ENCODE peak calls at places on chromosomes 4 and X, in nine cellular contexts. One of them, this sample, is unnamed.

GRCh38 chrX:85993539-85994197 is 53.7 kb downstream of the CHM start:
- DNase-seq in lower lobe of right lung: no peak
- DNase-seq in left ventricle myocardium inferior: no peak
- DNase-seq in epithelial cell of esophagus: peak
- DNase-seq in HCT116: no peak
- DNase-seq in foreskin fibroblast: peak
- DNase-seq in kidney epithelial cell: no peak
- DNase-seq in CD8-positive, alpha-beta T cell: no peak
- DNase-seq in cardiac muscle cell: peak
- DNase-seq in this sample: no peak

GRCh38 chr4:155809835-155810234 is 51.0 kb downstream of the GUCY1B1 start:
- DNase-seq in lower lobe of right lung: no peak
- DNase-seq in left ventricle myocardium inferior: no peak
- DNase-seq in epithelial cell of esophagus: peak
- DNase-seq in HCT116: peak
- DNase-seq in foreskin fibroblast: peak
- DNase-seq in kidney epithelial cell: no peak
- DNase-seq in CD8-positive, alpha-beta T cell: no peak
- DNase-seq in cardiac muscle cell: peak
- DNase-seq in this sample: peak

GRCh38 chr4:118839221-118839927 is 3.4 kb upstream of the SEC24D start:
- DNase-seq in lower lobe of right lung: no peak
- DNase-seq in left ventricle myocardium inferior: no peak
- DNase-seq in epithelial cell of esophagus: no peak
- DNase-seq in HCT116: no peak
- DNase-seq in foreskin fibroblast: no peak
- DNase-seq in kidney epithelial cell: no peak
- DNase-seq in CD8-positive, alpha-beta T cell: no peak
- DNase-seq in cardiac muscle cell: no peak
- DNase-seq in this sample: no peak

GRCh38 chrX:123803331-123803983 is 56.4 kb upstream of the XIAP start:
- DNase-seq in lower lobe of right lung: no peak
- DNase-seq in left ventricle myocardium inferior: no peak
- DNase-seq in epithelial cell of esophagus: peak
- DNase-seq in HCT116: peak
- DNase-seq in foreskin fibroblast: peak
- DNase-seq in kidney epithelial cell: no peak
- DNase-seq in CD8-positive, alpha-beta T cell: no peak
- DNase-seq in cardiac muscle cell: peak
- DNase-seq in this sample: peak

GRCh38 chr4:3500634-3501101 is 31.6 kb downstream of the LRPAP1 start:
- DNase-seq in lower lobe of right lung: no peak
- DNase-seq in left ventricle myocardium inferior: no peak
- DNase-seq in epithelial cell of esophagus: no peak
- DNase-seq in HCT116: no peak
- DNase-seq in foreskin fibroblast: no peak
- DNase-seq in kidney epithelial cell: no peak
- DNase-seq in CD8-positive, alpha-beta T cell: no peak
- DNase-seq in cardiac muscle cell: no peak
- DNase-seq in this sample: no peak

GRCh38 chr4:162274354-162274753 is 110.6 kb upstream of the FSTL5 start:
- DNase-seq in lower lobe of right lung: no peak
- DNase-seq in left ventricle myocardium inferior: no peak
- DNase-seq in epithelial cell of esophagus: peak
- DNase-seq in HCT116: no peak
- DNase-seq in foreskin fibroblast: no peak
- DNase-seq in kidney epithelial cell: no peak
- DNase-seq in CD8-positive, alpha-beta T cell: no peak
- DNase-seq in cardiac muscle cell: no peak
- DNase-seq in this sample: no peak

GRCh38 chr4:149605601-149606378 is 209.9 kb downstream of the IQCM start:
- DNase-seq in lower lobe of right lung: no peak
- DNase-seq in left ventricle myocardium inferior: no peak
- DNase-seq in epithelial cell of esophagus: peak
- DNase-seq in HCT116: no peak
- DNase-seq in foreskin fibroblast: peak
- DNase-seq in kidney epithelial cell: peak
- DNase-seq in CD8-positive, alpha-beta T cell: no peak
- DNase-seq in cardiac muscle cell: no peak
- DNase-seq in this sample: peak

GRCh38 chr4:169024762-169025161 is 14.7 kb upstream of the CBR4 start:
- DNase-seq in lower lobe of right lung: no peak
- DNase-seq in left ventricle myocardium inferior: no peak
- DNase-seq in epithelial cell of esophagus: peak
- DNase-seq in HCT116: peak
- DNase-seq in foreskin fibroblast: peak
- DNase-seq in kidney epithelial cell: no peak
- DNase-seq in CD8-positive, alpha-beta T cell: no peak
- DNase-seq in cardiac muscle cell: peak
- DNase-seq in this sample: no peak

DNA sequence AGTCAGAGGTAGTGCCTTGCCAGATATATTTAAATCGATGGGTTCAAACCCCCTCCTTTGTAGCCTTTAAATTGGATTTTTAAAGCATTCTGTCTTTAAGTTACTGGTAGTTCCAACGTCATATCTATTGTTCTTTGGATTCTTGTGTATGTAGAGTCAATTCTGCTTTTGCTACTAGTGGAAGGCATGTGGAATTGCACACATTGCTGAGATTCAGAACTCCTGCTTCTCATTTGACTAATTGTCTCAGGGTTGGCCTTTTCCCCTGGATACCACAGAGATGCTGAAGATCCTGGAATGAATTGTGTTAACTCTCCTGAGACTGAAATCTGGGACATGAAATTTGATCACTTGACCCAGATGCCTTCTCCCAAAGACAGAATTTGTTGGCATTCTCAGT is 328.3 kb upstream of the RPS6KA3 start:
- DNase-seq in lower lobe of right lung: no peak
- DNase-seq in left ventricle myocardium inferior: no peak
- DNase-seq in epithelial cell of esophagus: peak
- DNase-seq in HCT116: peak
- DNase-seq in foreskin fibroblast: peak
- DNase-seq in kidney epithelial cell: no peak
- DNase-seq in CD8-positive, alpha-beta T cell: no peak
- DNase-seq in cardiac muscle cell: peak
- DNase-seq in this sample: no peak
- TF ChIP-seq CTCF in lower lobe of right lung: no peak
- TF ChIP-seq CTCF in left ventricle myocardium inferior: peak
- TF ChIP-seq CTCF in epithelial cell of esophagus: peak
- TF ChIP-seq CTCF in HCT116: no peak
- TF ChIP-seq CTCF in foreskin fibroblast: no peak
- TF ChIP-seq CTCF in kidney epithelial cell: peak
- TF ChIP-seq CTCF in CD8-positive, alpha-beta T cell: no peak
- TF ChIP-seq CTCF in cardiac muscle cell: peak
- TF ChIP-seq CTCF in this sample: no peak

GRCh38 chr4:55549888-55550287 is 3.2 kb upstream of the CLOCK start:
- DNase-seq in lower lobe of right lung: no peak
- DNase-seq in left ventricle myocardium inferior: no peak
- DNase-seq in epithelial cell of esophagus: peak
- DNase-seq in HCT116: peak
- DNase-seq in foreskin fibroblast: peak
- DNase-seq in kidney epithelial cell: peak
- DNase-seq in CD8-positive, alpha-beta T cell: no peak
- DNase-seq in cardiac muscle cell: peak
- DNase-seq in this sample: peak

GRCh38 chr4:55547461-55547770 is 707 bp upstream of the CLOCK start:
- DNase-seq in lower lobe of right lung: no peak
- DNase-seq in left ventricle myocardium inferior: peak
- DNase-seq in epithelial cell of esophagus: no peak
- DNase-seq in HCT116: no peak
- DNase-seq in foreskin fibroblast: peak
- DNase-seq in kidney epithelial cell: no peak
- DNase-seq in CD8-positive, alpha-beta T cell: no peak
- DNase-seq in cardiac muscle cell: peak
- DNase-seq in this sample: no peak

GRCh38 chr4:55546633-55547460 is at the start of gene CLOCK:
- DNase-seq in lower lobe of right lung: peak
- DNase-seq in left ventricle myocardium inferior: peak
- DNase-seq in epithelial cell of esophagus: peak
- DNase-seq in HCT116: peak
- DNase-seq in foreskin fibroblast: peak
- DNase-seq in kidney epithelial cell: no peak
- DNase-seq in CD8-positive, alpha-beta T cell: peak
- DNase-seq in cardiac muscle cell: peak
- DNase-seq in this sample: peak

GRCh38 chr4:55545681-55546632 is 752 bp downstream of the CLOCK start:
- DNase-seq in lower lobe of right lung: peak
- DNase-seq in left ventricle myocardium inferior: peak
- DNase-seq in epithelial cell of esophagus: peak
- DNase-seq in HCT116: peak
- DNase-seq in foreskin fibroblast: peak
- DNase-seq in kidney epithelial cell: no peak
- DNase-seq in CD8-positive, alpha-beta T cell: peak
- DNase-seq in cardiac muscle cell: peak
- DNase-seq in this sample: no peak

GRCh38 chr4:55547918-55548317 is 1.2 kb upstream of the CLOCK start:
- DNase-seq in lower lobe of right lung: no peak
- DNase-seq in left ventricle myocardium inferior: no peak
- DNase-seq in epithelial cell of esophagus: no peak
- DNase-seq in HCT116: no peak
- DNase-seq in foreskin fibroblast: no peak
- DNase-seq in kidney epithelial cell: no peak
- DNase-seq in CD8-positive, alpha-beta T cell: no peak
- DNase-seq in cardiac muscle cell: no peak
- DNase-seq in this sample: no peak
- H3K4me3 ChIP-seq in lower lobe of right lung: peak
- H3K4me3 ChIP-seq in left ventricle myocardium inferior: peak
- H3K4me3 ChIP-seq in epithelial cell of esophagus: no peak
- H3K4me3 ChIP-seq in HCT116: peak
- H3K4me3 ChIP-seq in foreskin fibroblast: peak
- H3K4me3 ChIP-seq in kidney epithelial cell: no peak
- H3K4me3 ChIP-seq in CD8-positive, alpha-beta T cell: peak
- H3K4me3 ChIP-seq in cardiac muscle cell: peak
- H3K4me3 ChIP-seq in this sample: peak

GRCh38 chrX:154399527-154400368 is 1.6 kb downstream of the RPL10 start:
- DNase-seq in lower lobe of right lung: no peak
- DNase-seq in left ventricle myocardium inferior: no peak
- DNase-seq in epithelial cell of esophagus: no peak
- DNase-seq in HCT116: no peak
- DNase-seq in foreskin fibroblast: no peak
- DNase-seq in kidney epithelial cell: no peak
- DNase-seq in CD8-positive, alpha-beta T cell: no peak
- DNase-seq in cardiac muscle cell: peak
- DNase-seq in this sample: no peak

GRCh38 chrX:154401045-154401799 is 3.0 kb downstream of the RPL10 start:
- DNase-seq in lower lobe of right lung: no peak
- DNase-seq in left ventricle myocardium inferior: no peak
- DNase-seq in epithelial cell of esophagus: peak
- DNase-seq in HCT116: no peak
- DNase-seq in foreskin fibroblast: peak
- DNase-seq in kidney epithelial cell: no peak
- DNase-seq in CD8-positive, alpha-beta T cell: no peak
- DNase-seq in cardiac muscle cell: peak
- DNase-seq in this sample: no peak

GRCh38 chrX:154397888-154398667 is at the start of gene RPL10:
- DNase-seq in lower lobe of right lung: peak
- DNase-seq in left ventricle myocardium inferior: peak
- DNase-seq in epithelial cell of esophagus: peak
- DNase-seq in HCT116: peak
- DNase-seq in foreskin fibroblast: peak
- DNase-seq in kidney epithelial cell: peak
- DNase-seq in CD8-positive, alpha-beta T cell: peak
- DNase-seq in cardiac muscle cell: peak
- DNase-seq in this sample: peak

GRCh38 chrX:154396948-154397887 is 959 bp upstream of the RPL10 start:
- DNase-seq in lower lobe of right lung: peak
- DNase-seq in left ventricle myocardium inferior: peak
- DNase-seq in epithelial cell of esophagus: peak
- DNase-seq in HCT116: no peak
- DNase-seq in foreskin fibroblast: peak
- DNase-seq in kidney epithelial cell: no peak
- DNase-seq in CD8-positive, alpha-beta T cell: peak
- DNase-seq in cardiac muscle cell: peak
- DNase-seq in this sample: no peak

DNA sequence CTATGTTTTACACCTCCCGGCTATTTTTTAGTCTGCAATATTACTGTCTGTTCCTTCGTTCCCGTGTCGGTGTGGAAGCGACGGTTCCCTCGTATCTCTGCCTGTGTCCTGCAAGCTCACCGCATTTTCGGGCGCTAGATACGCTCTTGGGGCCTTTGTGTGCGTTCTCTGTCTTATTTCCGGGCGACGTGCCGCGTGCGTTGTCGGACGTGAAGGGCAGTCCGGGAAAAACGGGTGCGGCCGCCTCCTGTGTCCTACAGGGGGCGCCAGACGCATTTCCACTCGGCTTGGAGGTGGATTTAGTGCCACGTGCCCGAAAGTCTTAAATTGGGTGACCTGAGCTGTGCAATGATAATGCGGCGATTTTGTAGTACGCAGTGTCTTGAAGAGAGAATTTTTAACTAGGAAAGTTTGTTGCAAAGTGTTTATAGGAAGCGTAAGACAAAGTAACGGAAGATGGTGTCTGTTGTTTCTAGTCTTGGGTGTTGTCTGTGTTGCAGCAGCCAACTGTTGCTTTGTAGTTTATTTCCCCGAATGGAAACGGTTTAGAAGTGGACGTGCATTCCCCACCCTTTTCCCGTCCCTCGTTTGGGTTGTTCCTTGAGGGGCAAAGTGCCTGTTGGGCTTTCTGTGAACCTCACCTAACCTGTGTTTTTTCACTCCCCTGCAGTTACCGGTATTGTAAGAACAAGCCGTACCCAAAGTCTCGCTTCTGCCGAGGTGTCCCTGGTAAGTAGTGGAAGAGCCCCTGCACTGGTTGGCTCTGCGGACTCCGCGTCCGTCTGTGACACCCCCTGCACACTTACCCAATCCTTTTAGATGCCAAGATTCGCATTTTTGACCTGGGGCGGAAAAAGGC is 720 bp downstream of the RPL10 start:
- DNase-seq in lower lobe of right lung: peak
- DNase-seq in left ventricle myocardium inferior: peak
- DNase-seq in epithelial cell of esophagus: peak
- DNase-seq in HCT116: no peak
- DNase-seq in foreskin fibroblast: peak
- DNase-seq in kidney epithelial cell: no peak
- DNase-seq in CD8-positive, alpha-beta T cell: peak
- DNase-seq in cardiac muscle cell: peak
- DNase-seq in this sample: no peak
- TF ChIP-seq CTCF in lower lobe of right lung: peak
- TF ChIP-seq CTCF in left ventricle myocardium inferior: peak
- TF ChIP-seq CTCF in epithelial cell of esophagus: peak
- TF ChIP-seq CTCF in HCT116: no peak
- TF ChIP-seq CTCF in foreskin fibroblast: peak
- TF ChIP-seq CTCF in kidney epithelial cell: peak
- TF ChIP-seq CTCF in CD8-positive, alpha-beta T cell: peak
- TF ChIP-seq CTCF in cardiac muscle cell: peak
- TF ChIP-seq CTCF in this sample: peak

GRCh38 chr4:37524267-37524666 is 161.9 kb downstream of the RELL1 start:
- DNase-seq in lower lobe of right lung: no peak
- DNase-seq in left ventricle myocardium inferior: no peak
- DNase-seq in epithelial cell of esophagus: no peak
- DNase-seq in HCT116: no peak
- DNase-seq in foreskin fibroblast: no peak
- DNase-seq in kidney epithelial cell: no peak
- DNase-seq in CD8-positive, alpha-beta T cell: no peak
- DNase-seq in cardiac muscle cell: no peak
- DNase-seq in this sample: no peak

GRCh38 chr4:37528161-37528560 is 158.0 kb downstream of the RELL1 start:
- DNase-seq in lower lobe of right lung: peak
- DNase-seq in left ventricle myocardium inferior: no peak
- DNase-seq in epithelial cell of esophagus: peak
- DNase-seq in HCT116: no peak
- DNase-seq in foreskin fibroblast: no peak
- DNase-seq in kidney epithelial cell: no peak
- DNase-seq in CD8-positive, alpha-beta T cell: no peak
- DNase-seq in cardiac muscle cell: peak
- DNase-seq in this sample: no peak

GRCh38 chr4:37517326-37517725 is 168.8 kb downstream of the RELL1 start:
- DNase-seq in lower lobe of right lung: no peak
- DNase-seq in left ventricle myocardium inferior: no peak
- DNase-seq in epithelial cell of esophagus: peak
- DNase-seq in HCT116: no peak
- DNase-seq in foreskin fibroblast: no peak
- DNase-seq in kidney epithelial cell: no peak
- DNase-seq in CD8-positive, alpha-beta T cell: no peak
- DNase-seq in cardiac muscle cell: no peak
- DNase-seq in this sample: no peak

DNA sequence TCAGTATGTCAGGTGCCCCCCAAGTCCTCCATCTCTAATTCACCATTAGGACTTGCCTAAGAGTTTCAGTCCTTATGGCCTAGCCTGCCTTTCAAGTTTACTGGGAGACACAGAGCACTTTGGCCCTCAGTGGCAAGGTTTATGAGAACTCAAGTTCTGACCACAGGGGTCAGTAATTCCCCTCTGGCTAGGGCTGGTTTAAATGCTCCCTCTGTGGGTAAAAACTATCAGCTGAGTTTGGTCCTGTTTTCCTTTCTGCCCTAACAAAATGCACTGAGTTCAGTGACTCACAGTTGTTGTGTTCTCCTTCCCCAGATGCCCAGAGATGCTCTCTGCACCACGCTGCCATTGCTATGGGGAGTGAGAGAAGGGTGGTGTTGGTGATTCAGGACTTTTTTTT is 163.2 kb downstream of the RELL1 start:
- DNase-seq in lower lobe of right lung: no peak
- DNase-seq in left ventricle myocardium inferior: no peak
- DNase-seq in epithelial cell of esophagus: no peak
- DNase-seq in HCT116: no peak
- DNase-seq in foreskin fibroblast: no peak
- DNase-seq in kidney epithelial cell: no peak
- DNase-seq in CD8-positive, alpha-beta T cell: no peak
- DNase-seq in cardiac muscle cell: no peak
- DNase-seq in this sample: no peak
- H3K4me3 ChIP-seq in lower lobe of right lung: no peak
- H3K4me3 ChIP-seq in left ventricle myocardium inferior: no peak
- H3K4me3 ChIP-seq in epithelial cell of esophagus: no peak
- H3K4me3 ChIP-seq in HCT116: no peak
- H3K4me3 ChIP-seq in foreskin fibroblast: no peak
- H3K4me3 ChIP-seq in kidney epithelial cell: no peak
- H3K4me3 ChIP-seq in CD8-positive, alpha-beta T cell: no peak
- H3K4me3 ChIP-seq in cardiac muscle cell: no peak
- H3K4me3 ChIP-seq in this sample: no peak